ENCODE peak calls at places on chromosomes 11 and 22, in ten cellular contexts. One of them, this sample, is unnamed.

GRCh38 chr11:61162092-61162935 is 1.1 kb upstream of the VPS37C start:
- DNase-seq in stimulated activated effector memory CD8-positive, alpha-beta T cell treated with anti-CD3 and anti-CD28 coated beads, Interleukin-12 subunit alpha, Interleukin-12 subunit beta, amount 100 ng/mL, for 72 hours: no peak
- DNase-seq in stimulated activated CD4-positive, alpha-beta T cell treated with anti-CD3 and anti-CD28 coated beads, TNF-alpha, amount 100 ng/mL, for 1 hour: no peak
- DNase-seq in cardiac fibroblast: peak
- DNase-seq in GM10248: no peak
- DNase-seq in stimulated activated CD8-positive, alpha-beta memory T cell treated with anti-CD3 and anti-CD28 coated beads, Interleukin-4, amount 100 ng/mL, for 1 hour: no peak
- DNase-seq in tibial artery: no peak
- DNase-seq in ELR: peak
- DNase-seq in A172: peak
- DNase-seq in MCF 10A: peak
- DNase-seq in this sample: no peak

GRCh38 chr11:61171907-61172306 is 10.7 kb upstream of the VPS37C start:
- DNase-seq in stimulated activated CD4-positive, alpha-beta T cell treated with anti-CD3 and anti-CD28 coated beads, TNF-alpha, amount 100 ng/mL, for 1 hour: no peak
- DNase-seq in MCF 10A: no peak
- DNase-seq in stimulated activated CD8-positive, alpha-beta memory T cell treated with anti-CD3 and anti-CD28 coated beads, Interleukin-4, amount 100 ng/mL, for 1 hour: no peak
- DNase-seq in stimulated activated effector memory CD8-positive, alpha-beta T cell treated with anti-CD3 and anti-CD28 coated beads, Interleukin-12 subunit alpha, Interleukin-12 subunit beta, amount 100 ng/mL, for 72 hours: no peak
- DNase-seq in GM10248: no peak
- DNase-seq in A172: no peak
- DNase-seq in ELR: no peak
- DNase-seq in tibial artery: no peak
- DNase-seq in cardiac fibroblast: no peak
- DNase-seq in this sample: no peak

GRCh38 chr11:28836285-28837081 is 728.3 kb downstream of the METTL15 start:
- DNase-seq in stimulated activated effector memory CD8-positive, alpha-beta T cell treated with anti-CD3 and anti-CD28 coated beads, Interleukin-12 subunit alpha, Interleukin-12 subunit beta, amount 100 ng/mL, for 72 hours: no peak
- DNase-seq in ELR: peak
- DNase-seq in MCF 10A: peak
- DNase-seq in cardiac fibroblast: peak
- DNase-seq in GM10248: no peak
- DNase-seq in stimulated activated CD4-positive, alpha-beta T cell treated with anti-CD3 and anti-CD28 coated beads, TNF-alpha, amount 100 ng/mL, for 1 hour: no peak
- DNase-seq in tibial artery: no peak
- DNase-seq in stimulated activated CD8-positive, alpha-beta memory T cell treated with anti-CD3 and anti-CD28 coated beads, Interleukin-4, amount 100 ng/mL, for 1 hour: no peak
- DNase-seq in A172: peak
- DNase-seq in this sample: no peak

GRCh38 chr22:26401726-26402125 is 27.3 kb upstream of the ASPHD2 start:
- DNase-seq in stimulated activated CD8-positive, alpha-beta memory T cell treated with anti-CD3 and anti-CD28 coated beads, Interleukin-4, amount 100 ng/mL, for 1 hour: no peak
- DNase-seq in stimulated activated effector memory CD8-positive, alpha-beta T cell treated with anti-CD3 and anti-CD28 coated beads, Interleukin-12 subunit alpha, Interleukin-12 subunit beta, amount 100 ng/mL, for 72 hours: no peak
- DNase-seq in ELR: peak
- DNase-seq in cardiac fibroblast: no peak
- DNase-seq in GM10248: no peak
- DNase-seq in MCF 10A: no peak
- DNase-seq in A172: no peak
- DNase-seq in stimulated activated CD4-positive, alpha-beta T cell treated with anti-CD3 and anti-CD28 coated beads, TNF-alpha, amount 100 ng/mL, for 1 hour: no peak
- DNase-seq in tibial artery: no peak
- DNase-seq in this sample: no peak

GRCh38 chr22:44167501-44167900 is 13.2 kb upstream of the PARVG start:
- DNase-seq in stimulated activated CD4-positive, alpha-beta T cell treated with anti-CD3 and anti-CD28 coated beads, TNF-alpha, amount 100 ng/mL, for 1 hour: no peak
- DNase-seq in tibial artery: no peak
- DNase-seq in GM10248: no peak
- DNase-seq in stimulated activated CD8-positive, alpha-beta memory T cell treated with anti-CD3 and anti-CD28 coated beads, Interleukin-4, amount 100 ng/mL, for 1 hour: no peak
- DNase-seq in MCF 10A: no peak
- DNase-seq in stimulated activated effector memory CD8-positive, alpha-beta T cell treated with anti-CD3 and anti-CD28 coated beads, Interleukin-12 subunit alpha, Interleukin-12 subunit beta, amount 100 ng/mL, for 72 hours: no peak
- DNase-seq in ELR: no peak
- DNase-seq in A172: no peak
- DNase-seq in cardiac fibroblast: no peak
- DNase-seq in this sample: no peak

GRCh38 chr11:109845437-109845836 is 247.8 kb upstream of the ZC3H12C start:
- DNase-seq in MCF 10A: no peak
- DNase-seq in A172: no peak
- DNase-seq in ELR: no peak
- DNase-seq in stimulated activated CD4-positive, alpha-beta T cell treated with anti-CD3 and anti-CD28 coated beads, TNF-alpha, amount 100 ng/mL, for 1 hour: no peak
- DNase-seq in stimulated activated effector memory CD8-positive, alpha-beta T cell treated with anti-CD3 and anti-CD28 coated beads, Interleukin-12 subunit alpha, Interleukin-12 subunit beta, amount 100 ng/mL, for 72 hours: no peak
- DNase-seq in cardiac fibroblast: no peak
- DNase-seq in tibial artery: no peak
- DNase-seq in stimulated activated CD8-positive, alpha-beta memory T cell treated with anti-CD3 and anti-CD28 coated beads, Interleukin-4, amount 100 ng/mL, for 1 hour: no peak
- DNase-seq in GM10248: no peak
- DNase-seq in this sample: no peak

GRCh38 chr22:44493206-44493605 is 4.8 kb downstream of the RTL6 start:
- DNase-seq in MCF 10A: no peak
- DNase-seq in cardiac fibroblast: no peak
- DNase-seq in ELR: no peak
- DNase-seq in A172: no peak
- DNase-seq in GM10248: no peak
- DNase-seq in tibial artery: no peak
- DNase-seq in stimulated activated effector memory CD8-positive, alpha-beta T cell treated with anti-CD3 and anti-CD28 coated beads, Interleukin-12 subunit alpha, Interleukin-12 subunit beta, amount 100 ng/mL, for 72 hours: peak
- DNase-seq in stimulated activated CD4-positive, alpha-beta T cell treated with anti-CD3 and anti-CD28 coated beads, TNF-alpha, amount 100 ng/mL, for 1 hour: no peak
- DNase-seq in stimulated activated CD8-positive, alpha-beta memory T cell treated with anti-CD3 and anti-CD28 coated beads, Interleukin-4, amount 100 ng/mL, for 1 hour: no peak
- DNase-seq in this sample: no peak

GRCh38 chr11:17595526-17596309 is 48.7 kb downstream of the OTOG start:
- DNase-seq in stimulated activated CD8-positive, alpha-beta memory T cell treated with anti-CD3 and anti-CD28 coated beads, Interleukin-4, amount 100 ng/mL, for 1 hour: no peak
- DNase-seq in stimulated activated effector memory CD8-positive, alpha-beta T cell treated with anti-CD3 and anti-CD28 coated beads, Interleukin-12 subunit alpha, Interleukin-12 subunit beta, amount 100 ng/mL, for 72 hours: no peak
- DNase-seq in MCF 10A: no peak
- DNase-seq in A172: no peak
- DNase-seq in cardiac fibroblast: no peak
- DNase-seq in GM10248: no peak
- DNase-seq in ELR: no peak
- DNase-seq in tibial artery: peak
- DNase-seq in stimulated activated CD4-positive, alpha-beta T cell treated with anti-CD3 and anti-CD28 coated beads, TNF-alpha, amount 100 ng/mL, for 1 hour: no peak
- DNase-seq in this sample: no peak